ENCODE peak calls at places on chromosomes 11 and 22, in five cellular contexts. T, H, N, V and Q are unnamed samples.

GRCh38 chr22:43136255-43136654 is 6.9 kb downstream of the MCAT start:
- DNase-seq in T (peak; percentile 88), H (peak; percentile 20), N (no peak), V (no peak), Q (peak; percentile 57)

GRCh38 chr11:27205779-27206549 is 157.1 kb downstream of the CCDC34 start:
- DNase-seq in T (no peak), H (no peak), N (no peak), V (no peak), Q (no peak)

GRCh38 chr22:37419916-37420655 is 7.2 kb downstream of the ELFN2 start:
- DNase-seq in T (peak; percentile 20), H (peak; percentile 36), N (peak; percentile 20), V (no peak), Q (peak; percentile 24)

GRCh38 chr11:12706531-12707499 is 32.6 kb downstream of the TEAD1 start:
- DNase-seq in T (no peak), H (no peak), N (no peak), V (no peak), Q (no peak)

GRCh38 chr11:64358907-64359711 is at the start of gene RPS6KA4:
- DNase-seq in T (peak; percentile 82), H (peak; percentile 64), N (peak; percentile 50), V (peak; percentile 29), Q (peak; percentile 93)

GRCh38 chr11:10379433-10379832 is 74.6 kb downstream of the ADM start:
- DNase-seq in T (no peak), H (peak; percentile 83), N (no peak), V (no peak), Q (peak; percentile 73)

GRCh38 chr22:48240165-48240934 is 1477.9 kb downstream of the TBC1D22A start:
- DNase-seq in T (no peak), H (no peak), N (no peak), V (no peak), Q (no peak)

GRCh38 chr11:102926517-102926916 is 29.0 kb downstream of the MMP13 start:
- DNase-seq in T (no peak), H (no peak), N (no peak), V (no peak), Q (no peak)

GRCh38 chr11:134623711-134624110 is 211.7 kb upstream of the B3GAT1 start:
- DNase-seq in T (no peak), H (no peak), N (no peak), V (no peak), Q (no peak)

GRCh38 chr22:46815132-46815531 is 52.7 kb downstream of the TBC1D22A start:
- DNase-seq in T (no peak), H (no peak), N (no peak), V (no peak), Q (no peak)

GRCh38 chr11:17638311-17638710 is 81.1 kb upstream of the MYOD1 start:
- DNase-seq in T (no peak), H (no peak), N (no peak), V (no peak), Q (no peak)

GRCh38 chr11:2312232-2313042 is 10.6 kb downstream of the TSPAN32 start:
- DNase-seq in T (no peak), H (peak; percentile 54), N (no peak), V (no peak), Q (peak; percentile 39)